ENCODE peak calls at places on chromosome 11, in six cellular contexts. One of them, this sample, is unnamed.

GRCh38 chr11:113664069-113664980 is 41.8 kb downstream of the TMPRSS5 start:
- DNase-seq in neuronal stem cell: no peak
- DNase-seq in CD4-positive, alpha-beta T cell: no peak
- DNase-seq in body of pancreas: no peak
- DNase-seq in tibial nerve: no peak
- DNase-seq in heart right ventricle: no peak
- DNase-seq in this sample: no peak

GRCh38 chr11:111327908-111328624 is 29.7 kb downstream of the POU2AF3 start:
- DNase-seq in heart right ventricle: peak; percentile 44
- DNase-seq in tibial nerve: no peak
- DNase-seq in neuronal stem cell: no peak
- DNase-seq in body of pancreas: peak; percentile 96
- DNase-seq in CD4-positive, alpha-beta T cell: no peak
- DNase-seq in this sample: peak; percentile 36

GRCh38 chr11:108985611-108986279 is 320.9 kb downstream of the DDX10 start:
- DNase-seq in tibial nerve: no peak
- DNase-seq in body of pancreas: no peak
- DNase-seq in heart right ventricle: no peak
- DNase-seq in CD4-positive, alpha-beta T cell: no peak
- DNase-seq in neuronal stem cell: no peak
- DNase-seq in this sample: no peak

GRCh38 chr11:92083123-92083522 is 141.5 kb upstream of the FAT3 start:
- DNase-seq in tibial nerve: no peak
- DNase-seq in neuronal stem cell: no peak
- DNase-seq in CD4-positive, alpha-beta T cell: no peak
- DNase-seq in body of pancreas: no peak
- DNase-seq in heart right ventricle: no peak
- DNase-seq in this sample: no peak

GRCh38 chr11:3989251-3989650 is 105.3 kb upstream of the RRM1 start:
- DNase-seq in tibial nerve: no peak
- DNase-seq in CD4-positive, alpha-beta T cell: no peak
- DNase-seq in neuronal stem cell: no peak
- DNase-seq in body of pancreas: no peak
- DNase-seq in heart right ventricle: no peak
- DNase-seq in this sample: peak; percentile 65

GRCh38 chr11:47107709-47108108 is 69.0 kb downstream of the ARFGAP2 start:
- DNase-seq in tibial nerve: no peak
- DNase-seq in body of pancreas: no peak
- DNase-seq in neuronal stem cell: no peak
- DNase-seq in heart right ventricle: no peak
- DNase-seq in CD4-positive, alpha-beta T cell: no peak
- DNase-seq in this sample: no peak

GRCh38 chr11:113177596-113178115 is 136.7 kb upstream of the TTC12 start:
- DNase-seq in heart right ventricle: no peak
- DNase-seq in body of pancreas: no peak
- DNase-seq in tibial nerve: no peak
- DNase-seq in neuronal stem cell: no peak
- DNase-seq in CD4-positive, alpha-beta T cell: no peak
- DNase-seq in this sample: no peak

GRCh38 chr11:2388431-2389024 is 11.4 kb downstream of the CD81 start:
- DNase-seq in heart right ventricle: no peak
- DNase-seq in CD4-positive, alpha-beta T cell: no peak
- DNase-seq in tibial nerve: no peak
- DNase-seq in body of pancreas: no peak
- DNase-seq in neuronal stem cell: no peak
- DNase-seq in this sample: no peak

GRCh38 chr11:58921778-58922390 is 17.4 kb upstream of the GLYATL1 start:
- DNase-seq in body of pancreas: no peak
- DNase-seq in tibial nerve: no peak
- DNase-seq in heart right ventricle: no peak
- DNase-seq in CD4-positive, alpha-beta T cell: no peak
- DNase-seq in neuronal stem cell: no peak
- DNase-seq in this sample: no peak

GRCh38 chr11:923691-924405 is 1.8 kb upstream of the AP2A2 start:
- DNase-seq in CD4-positive, alpha-beta T cell: no peak
- DNase-seq in heart right ventricle: no peak
- DNase-seq in neuronal stem cell: no peak
- DNase-seq in tibial nerve: no peak
- DNase-seq in body of pancreas: no peak
- DNase-seq in this sample: no peak

GRCh38 chr11:5197538-5197937 is 2.9 kb downstream of the OR51V1 start:
- DNase-seq in neuronal stem cell: no peak
- DNase-seq in body of pancreas: no peak
- DNase-seq in tibial nerve: no peak
- DNase-seq in CD4-positive, alpha-beta T cell: no peak
- DNase-seq in heart right ventricle: no peak
- DNase-seq in this sample: no peak

GRCh38 chr11:130220311-130221030 is 60.9 kb downstream of the ST14 start:
- DNase-seq in CD4-positive, alpha-beta T cell: no peak
- DNase-seq in body of pancreas: no peak
- DNase-seq in neuronal stem cell: no peak
- DNase-seq in heart right ventricle: no peak
- DNase-seq in tibial nerve: no peak
- DNase-seq in this sample: no peak

GRCh38 chr11:43832536-43832935 is 48.1 kb upstream of the ALKBH3 start:
- DNase-seq in tibial nerve: no peak
- DNase-seq in CD4-positive, alpha-beta T cell: no peak
- DNase-seq in neuronal stem cell: no peak
- DNase-seq in heart right ventricle: no peak
- DNase-seq in body of pancreas: no peak
- DNase-seq in this sample: no peak

GRCh38 chr11:61334434-61335354 is 1.7 kb downstream of the TKFC start:
- DNase-seq in CD4-positive, alpha-beta T cell: no peak
- DNase-seq in body of pancreas: peak; percentile 55
- DNase-seq in heart right ventricle: no peak
- DNase-seq in tibial nerve: no peak
- DNase-seq in neuronal stem cell: no peak
- DNase-seq in this sample: no peak

GRCh38 chr11:19345848-19346681 is 105.3 kb upstream of the E2F8 start:
- DNase-seq in CD4-positive, alpha-beta T cell: no peak
- DNase-seq in heart right ventricle: peak; percentile 26
- DNase-seq in tibial nerve: no peak
- DNase-seq in neuronal stem cell: peak; percentile 43
- DNase-seq in body of pancreas: no peak
- DNase-seq in this sample: no peak

GRCh38 chr11:12810497-12810896 is 136.3 kb downstream of the TEAD1 start:
- DNase-seq in CD4-positive, alpha-beta T cell: no peak
- DNase-seq in tibial nerve: no peak
- DNase-seq in body of pancreas: no peak
- DNase-seq in heart right ventricle: no peak
- DNase-seq in neuronal stem cell: no peak
- DNase-seq in this sample: no peak

GRCh38 chr11:93849751-93850584 is 450 bp downstream of the VSTM5 start:
- DNase-seq in heart right ventricle: peak; percentile 37
- DNase-seq in tibial nerve: no peak
- DNase-seq in neuronal stem cell: peak; percentile 5
- DNase-seq in body of pancreas: peak; percentile 31
- DNase-seq in CD4-positive, alpha-beta T cell: no peak
- DNase-seq in this sample: peak; percentile 86

GRCh38 chr11:129077191-129077590 is 114.9 kb downstream of the ARHGAP32 start:
- DNase-seq in body of pancreas: no peak
- DNase-seq in heart right ventricle: no peak
- DNase-seq in tibial nerve: no peak
- DNase-seq in neuronal stem cell: no peak
- DNase-seq in CD4-positive, alpha-beta T cell: no peak
- DNase-seq in this sample: no peak

GRCh38 chr11:32510039-32510438 is 73.6 kb upstream of the EIF3M start:
- DNase-seq in body of pancreas: no peak
- DNase-seq in CD4-positive, alpha-beta T cell: no peak
- DNase-seq in tibial nerve: no peak
- DNase-seq in neuronal stem cell: no peak
- DNase-seq in heart right ventricle: no peak
- DNase-seq in this sample: no peak

GRCh38 chr11:99920956-99921355 is 766.1 kb upstream of the ARHGAP42 start:
- DNase-seq in body of pancreas: no peak
- DNase-seq in neuronal stem cell: no peak
- DNase-seq in tibial nerve: no peak
- DNase-seq in heart right ventricle: no peak
- DNase-seq in CD4-positive, alpha-beta T cell: no peak
- DNase-seq in this sample: no peak

GRCh38 chr11:99916078-99916477 is 771.0 kb upstream of the ARHGAP42 start:
- DNase-seq in tibial nerve: no peak
- DNase-seq in CD4-positive, alpha-beta T cell: no peak
- DNase-seq in heart right ventricle: no peak
- DNase-seq in neuronal stem cell: no peak
- DNase-seq in body of pancreas: no peak
- DNase-seq in this sample: no peak

GRCh38 chr11:99918761-99919160 is 768.3 kb upstream of the ARHGAP42 start:
- DNase-seq in heart right ventricle: no peak
- DNase-seq in tibial nerve: no peak
- DNase-seq in body of pancreas: no peak
- DNase-seq in CD4-positive, alpha-beta T cell: no peak
- DNase-seq in neuronal stem cell: no peak
- DNase-seq in this sample: no peak
- H3K27me3 ChIP-seq in heart right ventricle: no peaks in the 10 kb centered on the region
- H3K27me3 ChIP-seq in tibial nerve: no peaks in the 10 kb centered on the region
- H3K27me3 ChIP-seq in body of pancreas: no peaks in the 10 kb centered on the region
- H3K27me3 ChIP-seq in CD4-positive, alpha-beta T cell: no peaks in the 10 kb centered on the region
- H3K27me3 ChIP-seq in neuronal stem cell: no peaks in the 10 kb centered on the region
- H3K27me3 ChIP-seq in this sample: no peaks in the 10 kb centered on the region

GRCh38 chr11:66339163-66339675 is 3.0 kb upstream of the RIN1 start:
- DNase-seq in tibial nerve: no peak
- DNase-seq in CD4-positive, alpha-beta T cell: no peak
- DNase-seq in neuronal stem cell: no peak
- DNase-seq in heart right ventricle: no peak
- DNase-seq in body of pancreas: no peak
- DNase-seq in this sample: no peak

GRCh38 chr11:66338276-66339162 is 2.3 kb upstream of the RIN1 start:
- DNase-seq in tibial nerve: no peak
- DNase-seq in body of pancreas: no peak
- DNase-seq in neuronal stem cell: no peak
- DNase-seq in CD4-positive, alpha-beta T cell: no peak
- DNase-seq in heart right ventricle: no peak
- DNase-seq in this sample: no peak

GRCh38 chr11:66336234-66337102 is at the start of gene RIN1:
- DNase-seq in tibial nerve: no peak
- DNase-seq in CD4-positive, alpha-beta T cell: no peak
- DNase-seq in heart right ventricle: peak; percentile 57
- DNase-seq in body of pancreas: peak; percentile 75
- DNase-seq in neuronal stem cell: no peak
- DNase-seq in this sample: peak; percentile 56

GRCh38 chr11:66335531-66336233 is 552 bp downstream of the RIN1 start:
- DNase-seq in heart right ventricle: no peak
- DNase-seq in body of pancreas: no peak
- DNase-seq in CD4-positive, alpha-beta T cell: no peak
- DNase-seq in neuronal stem cell: no peak
- DNase-seq in tibial nerve: no peak
- DNase-seq in this sample: no peak

GRCh38 chr11:66337103-66337899 is 1.1 kb upstream of the RIN1 start:
- DNase-seq in CD4-positive, alpha-beta T cell: no peak
- DNase-seq in neuronal stem cell: no peak
- DNase-seq in body of pancreas: no peak
- DNase-seq in heart right ventricle: no peak
- DNase-seq in tibial nerve: no peak
- DNase-seq in this sample: no peak
- H3K27ac ChIP-seq in CD4-positive, alpha-beta T cell: no peak overlapping the region
- H3K27ac ChIP-seq in neuronal stem cell: peak overlapping the region; percentile 12
- H3K27ac ChIP-seq in body of pancreas: no peak overlapping the region
- H3K27ac ChIP-seq in heart right ventricle: peak overlapping the region; percentile 76
- H3K27ac ChIP-seq in tibial nerve: peak overlapping the region; percentile 78
- H3K27ac ChIP-seq in this sample: peak overlapping the region; percentile 87

GRCh38 chr11:45683285-45684058 is 18.1 kb upstream of the CHST1 start:
- DNase-seq in neuronal stem cell: no peak
- DNase-seq in tibial nerve: no peak
- DNase-seq in CD4-positive, alpha-beta T cell: no peak
- DNase-seq in heart right ventricle: no peak
- DNase-seq in body of pancreas: no peak
- DNase-seq in this sample: no peak

GRCh38 chr11:45688472-45689033 is 23.1 kb upstream of the CHST1 start:
- DNase-seq in CD4-positive, alpha-beta T cell: no peak
- DNase-seq in tibial nerve: no peak
- DNase-seq in heart right ventricle: no peak
- DNase-seq in body of pancreas: no peak
- DNase-seq in neuronal stem cell: no peak
- DNase-seq in this sample: no peak

GRCh38 chr11:45687836-45688235 is 22.4 kb upstream of the CHST1 start:
- DNase-seq in heart right ventricle: no peak
- DNase-seq in tibial nerve: no peak
- DNase-seq in CD4-positive, alpha-beta T cell: no peak
- DNase-seq in body of pancreas: no peak
- DNase-seq in neuronal stem cell: no peak
- DNase-seq in this sample: no peak

GRCh38 chr11:45684440-45684839 is 19.0 kb upstream of the CHST1 start:
- DNase-seq in neuronal stem cell: no peak
- DNase-seq in CD4-positive, alpha-beta T cell: no peak
- DNase-seq in tibial nerve: no peak
- DNase-seq in body of pancreas: no peak
- DNase-seq in heart right ventricle: no peak
- DNase-seq in this sample: no peak

GRCh38 chr11:45685976-45686375 is 20.6 kb upstream of the CHST1 start:
- DNase-seq in tibial nerve: no peak
- DNase-seq in heart right ventricle: no peak
- DNase-seq in CD4-positive, alpha-beta T cell: no peak
- DNase-seq in neuronal stem cell: no peak
- DNase-seq in body of pancreas: no peak
- DNase-seq in this sample: no peak
- H3K27me3 ChIP-seq in tibial nerve: no peaks in the 10 kb centered on the region
- H3K27me3 ChIP-seq in heart right ventricle: no peaks in the 10 kb centered on the region
- H3K27me3 ChIP-seq in CD4-positive, alpha-beta T cell: no peaks in the 10 kb centered on the region
- H3K27me3 ChIP-seq in neuronal stem cell: peaks cover 35% of the 10 kb centered on the region
- H3K27me3 ChIP-seq in body of pancreas: no peaks in the 10 kb centered on the region
- H3K27me3 ChIP-seq in this sample: no peaks in the 10 kb centered on the region

GRCh38 chr11:33935466-33935865 is 43.6 kb upstream of the LMO2 start:
- DNase-seq in heart right ventricle: no peak
- DNase-seq in CD4-positive, alpha-beta T cell: no peak
- DNase-seq in neuronal stem cell: no peak
- DNase-seq in body of pancreas: no peak
- DNase-seq in tibial nerve: no peak
- DNase-seq in this sample: no peak

GRCh38 chr11:33933607-33934006 is 41.7 kb upstream of the LMO2 start:
- DNase-seq in CD4-positive, alpha-beta T cell: no peak
- DNase-seq in heart right ventricle: no peak
- DNase-seq in tibial nerve: no peak
- DNase-seq in body of pancreas: no peak
- DNase-seq in neuronal stem cell: no peak
- DNase-seq in this sample: no peak

GRCh38 chr11:33936057-33936456 is 44.2 kb upstream of the LMO2 start:
- DNase-seq in neuronal stem cell: no peak
- DNase-seq in body of pancreas: no peak
- DNase-seq in tibial nerve: no peak
- DNase-seq in CD4-positive, alpha-beta T cell: no peak
- DNase-seq in heart right ventricle: no peak
- DNase-seq in this sample: no peak

GRCh38 chr11:33935005-33935404 is 43.1 kb upstream of the LMO2 start:
- DNase-seq in heart right ventricle: no peak
- DNase-seq in body of pancreas: no peak
- DNase-seq in CD4-positive, alpha-beta T cell: no peak
- DNase-seq in tibial nerve: no peak
- DNase-seq in neuronal stem cell: no peak
- DNase-seq in this sample: no peak

DNA sequence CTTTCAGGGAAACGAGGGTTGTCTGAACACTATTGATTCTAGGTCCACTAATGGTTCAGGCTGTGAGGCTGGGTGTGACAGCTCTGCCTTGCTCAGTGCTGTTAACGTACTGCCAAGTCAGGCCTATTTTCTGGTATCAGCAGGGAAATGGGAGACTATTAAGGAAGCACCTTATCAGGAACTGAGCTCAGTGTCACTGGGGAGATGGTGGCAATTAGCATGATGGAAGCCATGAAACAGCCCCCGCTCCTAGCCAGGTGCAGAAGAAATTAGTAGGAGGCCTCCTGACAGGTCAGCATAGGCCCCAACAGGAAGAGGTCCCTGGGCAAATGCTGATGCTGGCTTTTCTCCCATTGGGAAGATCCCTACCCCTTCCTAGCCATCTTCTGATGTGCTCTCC is 42.6 kb upstream of the LMO2 start:
- DNase-seq in neuronal stem cell: no peak
- DNase-seq in body of pancreas: peak; percentile 30
- DNase-seq in tibial nerve: no peak
- DNase-seq in CD4-positive, alpha-beta T cell: no peak
- DNase-seq in heart right ventricle: no peak
- DNase-seq in this sample: no peak
- H3K27ac ChIP-seq in neuronal stem cell: no peak overlapping the region
- H3K27ac ChIP-seq in body of pancreas: no peak overlapping the region
- H3K27ac ChIP-seq in tibial nerve: no peak overlapping the region
- H3K27ac ChIP-seq in CD4-positive, alpha-beta T cell: no peak overlapping the region
- H3K27ac ChIP-seq in heart right ventricle: peak overlapping the region; percentile 22
- H3K27ac ChIP-seq in this sample: peak overlapping the region; percentile 87